ENCODE peak calls at places on chromosome 10, in four cellular contexts. P is esophagus squamous epithelium, X is HFF-Myc, T is cardiac fibroblast. I is an unnamed sample.

GRCh38 chr10:48343106-48343505 is 36.6 kb downstream of the MAPK8 start:
- DNase-seq in P (no peak), X (no peak), T (no peak), I (no peak)

GRCh38 chr10:59245751-59246150 is 69.3 kb downstream of the PHYHIPL start:
- DNase-seq in P (no peak), X (no peak), T (no peak), I (no peak)

GRCh38 chr10:52280051-52280450 is 34.0 kb upstream of the DKK1 start:
- DNase-seq in P (no peak), X (no peak), T (peak; percentile 21), I (peak; percentile 51)

GRCh38 chr10:14450041-14450491 is 119.3 kb upstream of the FRMD4A start:
- DNase-seq in P (no peak), X (no peak), T (peak; percentile 64), I (peak; percentile 23)

GRCh38 chr10:118792501-118792900 is 37.7 kb upstream of the CACUL1 start:
- DNase-seq in P (no peak), X (no peak), T (peak; percentile 60), I (peak; percentile 42)

GRCh38 chr10:4197676-4198075 is 412.7 kb upstream of the KLF6 start:
- DNase-seq in P (no peak), X (no peak), T (no peak), I (no peak)

GRCh38 chr10:103833731-103834365 is 21.5 kb downstream of the SH3PXD2A start:
- DNase-seq in P (no peak), X (no peak), T (peak; percentile 86), I (peak; percentile 45)

GRCh38 chr10:104327745-104328635 is 10.3 kb downstream of the ITPRIP start:
- DNase-seq in P (no peak), X (peak; percentile 59), T (peak; percentile 80), I (peak; percentile 76)

GRCh38 chr10:27611209-27611608 is 107.1 kb downstream of the RAB18 start:
- DNase-seq in P (no peak), X (peak; percentile 61), T (no peak), I (no peak)

DNA sequence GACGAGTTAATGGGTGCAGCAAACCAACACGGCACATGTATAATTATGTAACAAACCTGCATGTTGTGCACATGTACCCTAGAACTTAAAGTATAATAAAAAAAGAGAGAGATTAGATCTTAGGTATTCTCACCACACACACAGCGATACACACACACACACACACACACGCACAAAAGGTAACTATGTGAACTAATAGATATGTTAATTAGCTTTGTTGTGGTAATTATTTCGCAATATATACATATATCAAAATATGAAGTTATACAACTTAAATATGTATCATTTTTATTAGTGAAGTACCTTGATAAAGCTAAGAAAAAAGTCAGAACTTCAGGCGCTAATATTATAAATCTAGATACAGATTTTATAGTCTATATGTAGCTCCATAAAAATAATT is 849.2 kb downstream of the IPMK start:
- DNase-seq in P (no peak), X (no peak), T (no peak), I (no peak)
- H3K4me3 ChIP-seq in P (no peak overlapping the region), X (no peak overlapping the region), T (no peak overlapping the region), I (no peak overlapping the region)

GRCh38 chr10:127354992-127355391 is 158.6 kb upstream of the INSYN2A start:
- DNase-seq in P (no peak), X (no peak), T (peak; percentile 4), I (peak; percentile 11)
- TF ChIP-seq CTCF in P (no peak), X (peak; percentile 42), T (peak; percentile 67), I (peak; percentile 21)

DNA sequence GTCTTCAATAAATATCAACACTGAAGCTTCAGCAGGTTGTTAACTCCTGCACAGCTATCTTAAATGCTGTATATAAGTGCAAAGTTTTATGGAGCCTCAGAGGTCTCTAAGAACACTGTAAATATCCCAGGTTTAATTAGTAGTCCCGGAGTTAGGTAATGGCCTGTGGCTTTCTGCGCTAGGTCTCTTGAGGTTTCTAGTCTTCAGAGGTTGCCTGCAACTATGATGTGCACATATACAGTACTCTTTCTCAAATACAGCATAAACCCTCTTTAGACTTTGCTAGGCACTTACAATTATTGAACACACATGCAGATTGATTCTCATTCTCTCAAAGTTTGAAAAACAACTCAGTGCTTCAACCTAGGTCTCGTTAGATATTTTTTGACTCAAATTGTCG is 2.3 kb downstream of the KLLN start:
- DNase-seq in P (no peak), X (no peak), T (no peak), I (no peak)
- H3K4me3 ChIP-seq in P (peak overlapping the region; percentile 97), X (peak overlapping the region; percentile 83), T (no peak overlapping the region), I (no peak overlapping the region)

DNA sequence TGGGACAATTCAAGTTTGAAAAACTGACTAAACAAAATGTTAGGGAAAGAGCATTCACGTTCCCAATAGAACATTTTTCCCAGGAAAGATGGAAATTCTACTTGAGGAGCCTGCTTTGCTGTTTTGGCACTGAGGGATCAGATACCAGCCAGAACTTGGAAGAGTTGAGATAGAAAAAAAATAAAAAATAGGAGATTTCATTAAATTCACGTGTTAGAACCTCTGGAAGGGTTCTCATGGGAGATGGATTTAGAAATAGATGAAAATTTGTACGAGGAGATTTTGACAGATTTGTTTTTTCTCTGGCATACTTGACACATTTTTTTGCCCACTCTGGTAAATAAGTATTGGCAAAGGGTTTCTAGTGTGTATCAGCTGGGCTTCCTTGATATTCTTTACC is 63.7 kb downstream of the CELF2 start:
- DNase-seq in P (no peak), X (no peak), T (no peak), I (peak; percentile 47)
- TF ChIP-seq CTCF in P (no peak), X (no peak), T (no peak), I (no peak)

GRCh38 chr10:32983333-32983909 is 25.4 kb upstream of the ITGB1 start:
- DNase-seq in P (no peak), X (no peak), T (peak; percentile 85), I (peak; percentile 95)

GRCh38 chr10:32984003-32984600 is 26.1 kb upstream of the ITGB1 start:
- DNase-seq in P (no peak), X (no peak), T (no peak), I (no peak)

GRCh38 chr10:32982293-32982709 is 24.3 kb upstream of the ITGB1 start:
- DNase-seq in P (no peak), X (no peak), T (peak; percentile 71), I (peak; percentile 95)

GRCh38 chr10:32981760-32982159 is 23.7 kb upstream of the ITGB1 start:
- DNase-seq in P (no peak), X (no peak), T (peak; percentile 92), I (peak; percentile 95)

DNA sequence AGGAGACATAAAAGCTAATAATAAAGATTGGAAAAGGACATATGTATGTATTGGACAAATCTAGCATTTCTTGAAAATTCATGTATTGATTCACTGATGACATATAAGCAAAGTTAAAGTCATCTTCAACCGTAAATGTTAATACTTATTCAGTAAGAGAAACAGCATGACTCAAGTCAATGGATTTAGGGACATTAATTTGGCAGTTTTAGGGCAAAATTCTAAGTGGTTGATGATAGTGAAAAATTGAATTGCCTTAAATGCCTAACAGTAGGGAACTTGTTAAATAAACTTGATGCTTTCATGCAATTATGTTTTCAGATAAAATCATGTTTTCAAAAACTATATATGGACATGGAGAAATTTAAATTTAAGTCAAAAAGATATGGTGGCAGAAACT is 24.9 kb upstream of the ITGB1 start:
- DNase-seq in P (no peak), X (no peak), T (no peak), I (peak; percentile 66)
- H3K4me3 ChIP-seq in P (no peak overlapping the region), X (no peak overlapping the region), T (no peak overlapping the region), I (no peak overlapping the region)

DNA sequence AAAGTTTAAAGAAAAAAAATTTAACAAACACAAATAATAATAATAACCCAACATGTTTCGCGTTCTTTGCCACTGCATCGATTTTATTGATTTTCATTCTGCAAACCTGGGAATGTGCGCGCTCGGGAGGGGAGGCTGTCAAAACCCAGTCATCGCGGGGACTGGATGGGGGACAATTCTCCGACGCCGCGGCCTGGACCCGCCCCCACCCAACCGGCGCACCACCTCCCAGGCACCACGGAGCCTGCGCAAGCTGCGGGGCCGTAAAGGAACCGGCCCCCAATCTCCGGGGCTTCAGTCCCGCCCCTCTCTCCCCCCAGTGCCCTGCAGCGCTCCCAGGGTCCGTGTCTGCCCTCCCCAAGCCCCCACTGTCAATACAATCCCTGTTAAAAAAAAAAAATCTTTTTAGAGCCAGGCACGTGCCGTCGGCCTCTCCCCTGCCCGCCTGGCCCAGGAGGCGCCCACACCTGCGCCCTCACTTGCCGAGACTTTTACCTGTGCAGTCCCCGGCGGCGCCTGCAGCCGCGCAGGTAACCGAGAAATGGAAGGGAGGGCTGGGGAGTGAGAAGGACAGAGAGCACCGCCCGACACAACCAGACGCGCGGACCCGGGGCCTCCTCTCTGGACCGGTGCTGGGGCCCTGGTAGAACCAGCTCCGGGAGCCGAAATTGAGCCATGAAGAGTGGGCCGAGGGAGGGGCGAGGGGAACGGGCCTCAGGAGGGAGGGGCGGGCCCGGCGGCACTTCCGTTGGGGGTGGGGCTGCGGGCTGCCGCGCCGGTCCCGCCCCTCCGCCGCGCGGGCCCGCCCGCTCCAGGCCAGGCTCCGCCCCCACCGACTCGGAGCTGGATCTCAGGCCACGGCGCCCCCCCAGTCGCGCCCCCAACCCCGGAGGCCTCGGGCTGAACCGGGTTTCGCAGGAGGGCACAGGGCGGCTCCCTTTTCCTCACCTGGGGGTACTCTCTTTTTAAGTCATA is 7.6 kb upstream of the ZNF503 start:
- DNase-seq in P (no peak), X (no peak), T (peak; percentile 56), I (peak; percentile 46)
- TF ChIP-seq CTCF in P (no peak), X (no peak), T (no peak), I (no peak)

GRCh38 chr10:98028168-98028770 is 2.2 kb downstream of the CRTAC1 start:
- DNase-seq in P (no peak), X (peak; percentile 22), T (peak; percentile 33), I (peak; percentile 24)

GRCh38 chr10:98031440-98031839 is 1.0 kb upstream of the CRTAC1 start:
- DNase-seq in P (no peak), X (no peak), T (no peak), I (no peak)

GRCh38 chr10:98030991-98031431 is 590 bp upstream of the CRTAC1 start:
- DNase-seq in P (no peak), X (no peak), T (no peak), I (no peak)

GRCh38 chr10:98029149-98030092 is 1.0 kb downstream of the CRTAC1 start:
- DNase-seq in P (no peak), X (no peak), T (no peak), I (no peak)

DNA sequence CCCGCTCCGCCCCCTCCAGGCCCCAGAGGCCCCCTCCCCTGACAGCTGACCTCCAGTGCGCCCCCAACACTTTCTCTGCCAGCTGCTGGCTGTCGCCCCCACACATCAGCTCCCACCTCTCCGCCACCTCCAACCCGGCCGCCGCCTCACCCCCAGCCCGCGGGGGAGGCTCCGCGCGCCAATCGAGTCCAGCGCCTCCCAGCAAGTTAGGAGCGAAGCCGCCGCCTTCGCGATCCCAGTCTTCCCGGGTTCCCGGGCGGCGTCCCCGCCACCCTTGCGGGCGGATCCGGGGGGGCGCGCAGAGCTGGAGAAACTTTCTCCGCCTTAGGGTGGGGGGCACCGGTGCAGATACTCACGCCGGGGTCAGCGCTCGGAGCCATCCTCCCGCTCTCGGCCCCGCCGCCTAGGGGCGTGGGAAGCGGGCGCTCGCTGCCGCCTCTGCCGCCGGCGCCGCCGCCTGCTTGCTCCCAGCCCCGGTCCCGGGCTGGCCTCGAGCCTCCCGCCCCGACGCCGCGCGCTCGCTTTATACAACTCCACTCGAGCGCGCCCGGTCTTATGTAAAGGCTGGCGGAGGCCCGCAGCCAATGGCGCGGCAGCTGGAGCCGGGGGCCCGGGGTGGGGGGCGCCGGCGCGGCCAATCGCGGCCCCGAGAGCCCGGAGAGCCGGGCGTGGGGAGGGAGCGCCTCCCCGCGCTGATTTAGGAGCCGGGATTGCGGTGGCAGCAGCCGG is at the start of gene CRTAC1:
- DNase-seq in P (no peak), X (no peak), T (peak; percentile 28), I (no peak)
- H3K4me3 ChIP-seq in P (peak within 1 kb of the TSS; percentile 61), X (no peak within 1 kb of the TSS), T (no peak within 1 kb of the TSS), I (no peak within 1 kb of the TSS)

DNA sequence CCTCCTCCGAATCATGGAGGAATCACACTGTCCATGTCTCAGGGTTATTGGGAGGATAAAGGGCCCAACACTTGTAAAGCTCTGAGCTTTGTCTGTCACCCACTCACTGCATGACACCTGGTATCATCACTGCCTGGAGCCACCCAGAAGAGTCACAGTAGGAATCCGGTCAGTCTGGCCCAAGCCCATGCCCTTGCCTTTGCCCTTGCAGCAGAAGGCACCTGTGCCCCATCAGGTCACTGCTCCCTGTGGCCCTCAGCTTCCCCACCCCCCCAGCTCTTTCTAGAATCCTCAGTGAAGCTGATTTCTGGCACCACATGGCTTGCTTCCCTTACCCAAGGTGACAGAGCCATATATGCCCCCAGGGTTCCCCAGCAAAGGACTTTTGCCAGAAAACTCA is 14.4 kb downstream of the LDB3 start:
- DNase-seq in P (no peak), X (no peak), T (no peak), I (no peak)
- TF ChIP-seq CTCF in P (no peak), X (no peak), T (no peak), I (no peak)

I was measured in fibroblast of the aortic adventitia.